ENCODE peak calls at places on chromosomes 16 and 17, in seven cellular contexts. X is A549, Y is Peyer's patch, L is upper lobe of left lung, B is neural progenitor cell, K is heart right ventricle, W is mucosa of descending colon. I is an unnamed sample.

GRCh38 chr16:85586360-85587145 is 26.6 kb upstream of the GSE1 start:
- DNase-seq in W (no peak), X (no peak), L (no peak), Y (no peak), B (no peak), K (peak; percentile 59), I (no peak)

GRCh38 chr17:46192484-46193245 is 564 bp downstream of the KANSL1 start:
- DNase-seq in B (peak; percentile 85), W (peak; percentile 85), Y (peak; percentile 62), L (peak; percentile 65), X (peak; percentile 89), K (peak; percentile 62), I (peak; percentile 68)

GRCh38 chr17:17942846-17943245 is 29.4 kb downstream of the TOM1L2 start:
- DNase-seq in W (no peak), X (no peak), K (no peak), L (no peak), B (no peak), Y (no peak), I (peak; percentile 24)

GRCh38 chr17:18921912-18922451 is 30.0 kb upstream of the SLC5A10 start:
- DNase-seq in L (no peak), B (no peak), X (peak; percentile 87), Y (no peak), K (no peak), W (no peak), I (no peak)

GRCh38 chr16:84673203-84673535 is 24.9 kb downstream of the KLHL36 start:
- DNase-seq in L (no peak), X (no peak), K (no peak), W (no peak), B (no peak), Y (no peak), I (peak; percentile 89)

GRCh38 chr17:17741346-17742023 is 60.2 kb downstream of the RAI1 start:
- DNase-seq in K (no peak), Y (no peak), L (no peak), X (no peak), W (no peak), B (peak; percentile 91), I (no peak)

GRCh38 chr17:10019941-10020403 is 114.9 kb upstream of the RCVRN start:
- DNase-seq in W (no peak), Y (no peak), L (peak; percentile 62), B (peak; percentile 26), K (no peak), X (no peak), I (no peak)

GRCh38 chr17:83018658-83019193 is 60.7 kb upstream of the METRNL start:
- DNase-seq in K (no peak), X (no peak), B (no peak), L (no peak), Y (no peak), W (no peak), I (no peak)

GRCh38 chr17:39485555-39485954 is 24.3 kb downstream of the CDK12 start:
- DNase-seq in W (no peak), X (peak; percentile 84), B (no peak), L (peak; percentile 66), K (no peak), Y (no peak), I (peak; percentile 91)

GRCh38 chr17:31392002-31392855 is 754 bp downstream of the RAB11FIP4 start:
- DNase-seq in W (no peak), B (peak; percentile 9), X (no peak), K (no peak), L (peak; percentile 11), Y (peak; percentile 12), I (no peak)

GRCh38 chr16:77212736-77213541 is 13.7 kb downstream of the SYCE1L start:
- DNase-seq in L (peak; percentile 69), X (peak; percentile 73), Y (peak; percentile 70), W (peak; percentile 79), B (peak; percentile 74), K (peak; percentile 53), I (peak; percentile 72)

GRCh38 chr17:58032691-58033415 is 25.8 kb upstream of the SRSF1 start:
- DNase-seq in K (no peak), L (no peak), W (no peak), Y (no peak), X (no peak), B (peak; percentile 57), I (no peak)

GRCh38 chr16:10971560-10971961 is 27.2 kb downstream of the CLEC16A start:
- DNase-seq in X (peak; percentile 77), L (peak; percentile 43), Y (peak; percentile 37), K (no peak), B (peak; percentile 86), W (no peak), I (peak; percentile 69)

GRCh38 chr17:55672585-55673501 is 49.8 kb downstream of the TMEM100 start:
- DNase-seq in X (no peak), Y (no peak), B (no peak), W (no peak), L (no peak), K (no peak), I (peak; percentile 11)

GRCh38 chr17:40354191-40355122 is 10.1 kb downstream of the GJD3 start:
- DNase-seq in X (no peak), B (no peak), W (peak; percentile 51), K (no peak), Y (no peak), L (no peak), I (no peak)

GRCh38 chr16:30078744-30079143 is 3.0 kb downstream of the PPP4C start:
- DNase-seq in L (no peak), K (no peak), Y (no peak), B (no peak), W (no peak), X (no peak), I (no peak)

GRCh38 chr16:30079480-30079879 is 3.7 kb downstream of the PPP4C start:
- DNase-seq in B (no peak), W (no peak), X (no peak), Y (no peak), L (no peak), K (no peak), I (no peak)

GRCh38 chr16:30076276-30076791 is 540 bp downstream of the PPP4C start:
- DNase-seq in Y (no peak), L (no peak), K (no peak), X (no peak), B (no peak), W (peak; percentile 67), I (peak; percentile 30)

GRCh38 chr16:30077656-30078055 is 1.9 kb downstream of the PPP4C start:
- DNase-seq in W (peak; percentile 42), L (no peak), X (no peak), K (no peak), Y (no peak), B (no peak), I (no peak)

DNA sequence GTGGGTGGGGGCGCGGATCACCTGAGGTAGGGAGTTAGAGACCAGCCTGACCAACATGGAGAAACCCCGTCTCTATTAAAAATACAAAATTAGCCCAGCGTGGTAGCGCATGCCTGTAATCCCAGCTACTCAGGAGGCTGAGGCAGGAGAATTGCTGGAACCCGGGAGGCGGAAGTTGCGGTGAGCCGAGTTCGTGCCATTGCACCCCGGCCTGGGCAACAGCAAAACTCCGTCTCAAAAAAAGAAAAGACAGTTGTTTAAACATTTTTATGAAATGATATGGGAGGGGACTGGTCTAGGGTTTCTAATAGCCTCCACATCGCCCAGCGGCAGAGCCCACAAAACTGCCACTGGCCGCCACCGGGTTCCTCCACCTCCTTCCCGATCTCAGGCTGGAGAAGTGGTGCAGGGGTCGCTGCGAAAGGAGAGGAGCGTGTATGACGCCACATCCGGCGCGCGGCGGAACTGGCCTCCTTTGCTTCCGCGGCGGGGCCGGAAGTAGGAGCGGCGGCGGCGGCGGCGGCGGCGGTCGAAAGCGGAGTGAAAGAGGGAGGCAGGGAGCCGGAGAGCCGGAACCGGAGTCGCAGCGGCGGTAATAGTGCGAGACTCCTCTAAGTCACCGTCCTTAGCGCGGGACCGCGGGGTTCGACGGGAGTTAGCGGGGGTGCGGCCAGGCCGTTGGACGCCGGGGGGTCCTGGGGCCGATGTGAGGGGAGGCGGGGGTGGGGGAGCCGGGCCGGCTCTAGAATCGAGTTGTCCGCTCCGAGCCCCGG is at the start of gene PPP4C:
- DNase-seq in X (peak; percentile 91), K (peak; percentile 92), B (peak; percentile 96), L (peak; percentile 93), Y (peak; percentile 92), W (peak; percentile 95), I (peak; percentile 88)
- TF ChIP-seq CTCF in X (no peak), K (peak; percentile 34), B (peak; percentile 9), L (no peak), Y (no peak), W (no peak), I (no peak)

DNA sequence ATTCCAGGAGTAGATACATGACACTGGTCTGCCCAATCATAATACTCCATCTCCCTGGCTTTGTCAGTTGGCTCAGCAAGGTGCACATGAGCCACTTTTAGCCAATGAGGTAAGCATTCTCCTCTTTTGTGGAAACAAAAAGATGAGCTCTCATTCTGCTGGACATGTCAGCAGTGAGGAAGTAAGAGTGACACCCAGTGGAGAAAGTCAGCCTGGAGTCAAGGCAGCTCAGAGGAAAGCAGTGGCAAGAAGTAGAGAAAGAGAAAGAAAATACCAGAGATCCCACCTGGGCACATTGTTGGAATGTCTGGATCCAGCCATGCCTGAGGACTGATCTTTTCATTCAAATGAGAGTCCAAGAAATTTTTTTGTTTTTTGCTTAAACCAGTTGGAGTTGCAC is 496.9 kb upstream of the C16orf82 start:
- DNase-seq in W (no peak), K (no peak), L (no peak), Y (no peak), X (peak; percentile 20), B (peak; percentile 64), I (no peak)
- TF ChIP-seq CTCF in W (no peak), K (peak; percentile 57), L (no peak), Y (no peak), X (peak; percentile 16), B (peak; percentile 67), I (no peak)

GRCh38 chr17:32596206-32596605 is 109.4 kb downstream of the CDK5R1 start:
- DNase-seq in X (no peak), L (no peak), W (no peak), K (no peak), Y (no peak), B (no peak), I (no peak)

GRCh38 chr17:32596666-32597065 is 109.9 kb downstream of the CDK5R1 start:
- DNase-seq in L (no peak), B (no peak), W (no peak), X (peak; percentile 10), K (no peak), Y (no peak), I (no peak)

GRCh38 chr17:32590974-32591373 is 104.2 kb downstream of the CDK5R1 start:
- DNase-seq in L (no peak), W (no peak), Y (no peak), K (no peak), B (no peak), X (no peak), I (no peak)

GRCh38 chr17:32591428-32591827 is 104.6 kb downstream of the CDK5R1 start:
- DNase-seq in X (no peak), W (no peak), K (no peak), B (no peak), L (no peak), Y (no peak), I (no peak)

GRCh38 chr17:32593003-32593402 is 106.2 kb downstream of the CDK5R1 start:
- DNase-seq in Y (no peak), X (no peak), K (no peak), W (no peak), L (no peak), B (no peak), I (no peak)
- TF ChIP-seq CTCF in Y (no peak), X (no peak), K (no peak), W (no peak), L (no peak), B (peak; percentile 28), I (no peak)

DNA sequence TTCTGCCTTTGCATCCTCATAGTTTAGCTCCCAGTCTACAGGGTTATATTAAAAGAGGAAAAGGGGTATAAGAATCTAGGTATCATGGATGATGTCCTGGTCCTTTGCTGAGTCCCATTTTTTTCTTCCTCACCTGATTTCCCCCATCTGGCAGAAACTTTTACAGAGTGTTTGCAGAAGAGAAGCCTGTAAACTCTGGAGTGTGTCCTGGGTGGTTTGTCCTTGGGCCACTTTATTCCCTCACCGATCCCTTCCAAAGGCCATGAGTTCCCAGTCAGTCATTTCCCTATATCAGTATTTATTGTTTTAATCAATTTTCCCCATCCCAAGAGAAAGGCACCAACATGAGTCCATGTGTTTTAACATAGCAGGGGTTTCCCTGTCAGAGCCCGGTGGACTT is 638.2 kb downstream of the WWOX start:
- DNase-seq in Y (no peak), W (no peak), K (no peak), L (no peak), B (no peak), X (no peak), I (no peak)
- TF ChIP-seq CTCF in Y (no peak), W (no peak), K (no peak), L (no peak), B (no peak), X (no peak), I (no peak)